ENCODE peak calls at places on chromosomes 1 and 21, in four cellular contexts. Q, Y, C and M are unnamed samples.

GRCh38 chr21:42566524-42567180 is 53.0 kb downstream of the SLC37A1 start:
- DNase-seq in Q (no peak), Y (no peak), C (no peak), M (no peak)

GRCh38 chr1:232421143-232421796 is 208.7 kb downstream of the SIPA1L2 start:
- DNase-seq in Q (no peak), Y (no peak), C (peak), M (no peak)

GRCh38 chr1:27597511-27598216 is 6.3 kb downstream of the AHDC1 start:
- DNase-seq in Q (no peak), Y (no peak), C (no peak), M (no peak)

GRCh38 chr1:30600258-30600657 is 123.1 kb downstream of the MATN1 start:
- DNase-seq in Q (no peak), Y (no peak), C (peak), M (no peak)

GRCh38 chr1:35298464-35298863 is 30.0 kb downstream of the ZMYM4 start:
- DNase-seq in Q (no peak), Y (peak), C (peak), M (peak)

GRCh38 chr1:247266053-247266452 is 10.2 kb downstream of the VN1R5 start:
- DNase-seq in Q (no peak), Y (peak), C (no peak), M (no peak)

GRCh38 chr1:201282931-201283829 is at the start of gene PKP1:
- DNase-seq in Q (no peak), Y (peak), C (no peak), M (no peak)

GRCh38 chr1:201562257-201562656 is 23.3 kb downstream of the NAV1 start:
- DNase-seq in Q (no peak), Y (peak), C (no peak), M (no peak)

GRCh38 chr1:172845371-172845770 is 186.5 kb downstream of the FASLG start:
- DNase-seq in Q (no peak), Y (no peak), C (no peak), M (no peak)

GRCh38 chr1:234845836-234846235 is 235.9 kb upstream of the IRF2BP2 start:
- DNase-seq in Q (no peak), Y (no peak), C (no peak), M (no peak)

GRCh38 chr1:225480825-225481434 is 53.1 kb upstream of the LBR start:
- DNase-seq in Q (no peak), Y (peak), C (peak), M (peak)

GRCh38 chr1:201213926-201214325 is 23.3 kb downstream of the IGFN1 start:
- DNase-seq in Q (no peak), Y (no peak), C (no peak), M (no peak)

GRCh38 chr1:91819038-91819788 is 66.7 kb downstream of the TGFBR3 start:
- DNase-seq in Q (no peak), Y (no peak), C (no peak), M (no peak)

GRCh38 chr1:43564617-43565348 is 34.1 kb downstream of the PTPRF start:
- DNase-seq in Q (no peak), Y (no peak), C (no peak), M (no peak)

GRCh38 chr1:6547301-6547700 is 7.0 kb downstream of the NOL9 start:
- DNase-seq in Q (no peak), Y (peak), C (no peak), M (peak)

GRCh38 chr1:93446837-93447451 is 974 bp upstream of the FNBP1L start:
- DNase-seq in Q (no peak), Y (peak), C (peak), M (no peak)

GRCh38 chr21:42677339-42678117 is 24.1 kb downstream of the PDE9A start:
- DNase-seq in Q (no peak), Y (peak), C (peak), M (peak)

GRCh38 chr1:17728123-17728522 is 27.0 kb upstream of the ACTL8 start:
- DNase-seq in Q (no peak), Y (no peak), C (no peak), M (no peak)